ENCODE peak calls at places on chromosomes 13 and 19, in four cellular contexts. One of them, this sample, is unnamed.
A peak's percentile ranks its signal among the peaks of the same experiment; 100 is the strongest.

GRCh38 chr13:107942030-107942617 is 273.2 kb downstream of the LIG4 start:
- DNase-seq in HCT116: no peak
- DNase-seq in GM23248: no peak
- DNase-seq in PC-3: no peak
- DNase-seq in this sample: no peak

GRCh38 chr19:10603084-10603872 is 16.2 kb upstream of the AP1M2 start:
- DNase-seq in GM23248: no peak
- DNase-seq in HCT116: no peak
- DNase-seq in PC-3: no peak
- DNase-seq in this sample: peak; percentile 54

GRCh38 chr13:106349080-106349841 is 186.2 kb downstream of the EFNB2 start:
- DNase-seq in GM23248: no peak
- DNase-seq in HCT116: peak; percentile 94
- DNase-seq in PC-3: peak; percentile 83
- DNase-seq in this sample: peak; percentile 71

GRCh38 chr19:16590876-16591802 is 18.9 kb upstream of the SLC35E1 start:
- DNase-seq in GM23248: no peak
- DNase-seq in HCT116: no peak
- DNase-seq in PC-3: no peak
- DNase-seq in this sample: no peak

GRCh38 chr13:98416408-98416807 is 160.5 kb downstream of the STK24 start:
- DNase-seq in HCT116: no peak
- DNase-seq in GM23248: no peak
- DNase-seq in PC-3: peak; percentile 92
- DNase-seq in this sample: no peak

GRCh38 chr19:48907671-48908070 is 7.6 kb downstream of the NUCB1 start:
- DNase-seq in PC-3: no peak
- DNase-seq in HCT116: no peak
- DNase-seq in GM23248: no peak
- DNase-seq in this sample: no peak

GRCh38 chr19:13396256-13397080 is 109.8 kb downstream of the CACNA1A start:
- DNase-seq in HCT116: peak; percentile 72
- DNase-seq in PC-3: peak; percentile 54
- DNase-seq in GM23248: peak; percentile 82
- DNase-seq in this sample: peak; percentile 83

GRCh38 chr13:112905086-112905485 is 63.9 kb upstream of the MCF2L start:
- DNase-seq in GM23248: no peak
- DNase-seq in PC-3: no peak
- DNase-seq in HCT116: no peak
- DNase-seq in this sample: peak; percentile 77

GRCh38 chr19:47778954-47779351 is 450 bp downstream of the SELENOW start:
- DNase-seq in HCT116: no peak
- DNase-seq in PC-3: no peak
- DNase-seq in GM23248: peak; percentile 58
- DNase-seq in this sample: peak; percentile 33

GRCh38 chr13:93766719-93767118 is 540.1 kb downstream of the GPC6 start:
- DNase-seq in GM23248: no peak
- DNase-seq in PC-3: no peak
- DNase-seq in HCT116: no peak
- DNase-seq in this sample: no peak

GRCh38 chr19:16337809-16338469 is 13.3 kb downstream of the KLF2 start:
- DNase-seq in PC-3: no peak
- DNase-seq in HCT116: no peak
- DNase-seq in GM23248: peak; percentile 33
- DNase-seq in this sample: no peak

GRCh38 chr13:99687728-99688397 is 186.6 kb downstream of the TM9SF2 start:
- DNase-seq in PC-3: no peak
- DNase-seq in HCT116: no peak
- DNase-seq in GM23248: no peak
- DNase-seq in this sample: peak; percentile 65

GRCh38 chr13:106475852-106476251 is 59.6 kb downstream of the EFNB2 start:
- DNase-seq in HCT116: no peak
- DNase-seq in PC-3: peak; percentile 74
- DNase-seq in GM23248: no peak
- DNase-seq in this sample: no peak

GRCh38 chr19:44857837-44858236 is 11.7 kb downstream of the NECTIN2 start:
- DNase-seq in PC-3: no peak
- DNase-seq in HCT116: no peak
- DNase-seq in GM23248: no peak
- DNase-seq in this sample: no peak

GRCh38 chr19:3873151-3873550 is 4.3 kb upstream of the ZFR2 start:
- DNase-seq in GM23248: no peak
- DNase-seq in HCT116: no peak
- DNase-seq in PC-3: no peak
- DNase-seq in this sample: no peak

GRCh38 chr13:43985437-43986051 is 105.8 kb downstream of the LACC1 start:
- DNase-seq in HCT116: no peak
- DNase-seq in PC-3: no peak
- DNase-seq in GM23248: no peak
- DNase-seq in this sample: no peak

GRCh38 chr13:80133631-80134083 is 207.3 kb downstream of the SPRY2 start:
- DNase-seq in GM23248: peak; percentile 14
- DNase-seq in HCT116: no peak
- DNase-seq in PC-3: no peak
- DNase-seq in this sample: no peak

GRCh38 chr19:18710186-18710585 is 26.7 kb downstream of the CRTC1 start:
- DNase-seq in HCT116: no peak
- DNase-seq in GM23248: no peak
- DNase-seq in PC-3: no peak
- DNase-seq in this sample: no peak
- H3K9ac ChIP-seq in HCT116: no peak overlapping the region
- H3K9ac ChIP-seq in GM23248: no peak overlapping the region
- H3K9ac ChIP-seq in PC-3: no peak overlapping the region
- H3K9ac ChIP-seq in this sample: no peak overlapping the region

GRCh38 chr13:71169125-71169524 is 697.9 kb downstream of the DACH1 start:
- DNase-seq in PC-3: no peak
- DNase-seq in HCT116: no peak
- DNase-seq in GM23248: no peak
- DNase-seq in this sample: no peak
- TF ChIP-seq EZH2phosphoT487 in PC-3: no peak
- TF ChIP-seq EZH2phosphoT487 in HCT116: no peak
- TF ChIP-seq EZH2phosphoT487 in GM23248: no peak
- TF ChIP-seq EZH2phosphoT487 in this sample: no peak

GRCh38 chr19:42283248-42284065 is 14.4 kb downstream of the CIC start:
- DNase-seq in PC-3: no peak
- DNase-seq in HCT116: peak; percentile 69
- DNase-seq in GM23248: peak; percentile 98
- DNase-seq in this sample: peak; percentile 98

GRCh38 chr19:42284066-42284501 is 15.0 kb downstream of the CIC start:
- DNase-seq in HCT116: no peak
- DNase-seq in PC-3: no peak
- DNase-seq in GM23248: peak; percentile 90
- DNase-seq in this sample: peak; percentile 88

GRCh38 chr19:42281175-42282035 is 12.4 kb downstream of the CIC start:
- DNase-seq in GM23248: peak; percentile 83
- DNase-seq in HCT116: no peak
- DNase-seq in PC-3: no peak
- DNase-seq in this sample: peak; percentile 58

GRCh38 chr19:42282036-42282762 is 13.1 kb downstream of the CIC start:
- DNase-seq in HCT116: no peak
- DNase-seq in GM23248: peak; percentile 74
- DNase-seq in PC-3: no peak
- DNase-seq in this sample: peak; percentile 52

GRCh38 chr19:42282810-42283247 is 13.8 kb downstream of the CIC start:
- DNase-seq in HCT116: no peak
- DNase-seq in GM23248: no peak
- DNase-seq in PC-3: no peak
- DNase-seq in this sample: no peak
- H3K9ac ChIP-seq in HCT116: peak overlapping the region; percentile 86
- H3K9ac ChIP-seq in GM23248: peak overlapping the region; percentile 80
- H3K9ac ChIP-seq in PC-3: no peak overlapping the region
- H3K9ac ChIP-seq in this sample: no peak overlapping the region

GRCh38 chr19:34230833-34231232 is 23.5 kb upstream of the GARRE1 start:
- DNase-seq in HCT116: no peak
- DNase-seq in GM23248: no peak
- DNase-seq in PC-3: no peak
- DNase-seq in this sample: no peak

GRCh38 chr19:34231439-34231838 is 22.9 kb upstream of the GARRE1 start:
- DNase-seq in GM23248: no peak
- DNase-seq in HCT116: no peak
- DNase-seq in PC-3: no peak
- DNase-seq in this sample: no peak

GRCh38 chr19:34229721-34230120 is 24.6 kb upstream of the GARRE1 start:
- DNase-seq in PC-3: no peak
- DNase-seq in GM23248: no peak
- DNase-seq in HCT116: no peak
- DNase-seq in this sample: no peak

GRCh38 chr19:34235425-34235940 is 18.9 kb upstream of the GARRE1 start:
- DNase-seq in GM23248: no peak
- DNase-seq in PC-3: no peak
- DNase-seq in HCT116: no peak
- DNase-seq in this sample: no peak

DNA sequence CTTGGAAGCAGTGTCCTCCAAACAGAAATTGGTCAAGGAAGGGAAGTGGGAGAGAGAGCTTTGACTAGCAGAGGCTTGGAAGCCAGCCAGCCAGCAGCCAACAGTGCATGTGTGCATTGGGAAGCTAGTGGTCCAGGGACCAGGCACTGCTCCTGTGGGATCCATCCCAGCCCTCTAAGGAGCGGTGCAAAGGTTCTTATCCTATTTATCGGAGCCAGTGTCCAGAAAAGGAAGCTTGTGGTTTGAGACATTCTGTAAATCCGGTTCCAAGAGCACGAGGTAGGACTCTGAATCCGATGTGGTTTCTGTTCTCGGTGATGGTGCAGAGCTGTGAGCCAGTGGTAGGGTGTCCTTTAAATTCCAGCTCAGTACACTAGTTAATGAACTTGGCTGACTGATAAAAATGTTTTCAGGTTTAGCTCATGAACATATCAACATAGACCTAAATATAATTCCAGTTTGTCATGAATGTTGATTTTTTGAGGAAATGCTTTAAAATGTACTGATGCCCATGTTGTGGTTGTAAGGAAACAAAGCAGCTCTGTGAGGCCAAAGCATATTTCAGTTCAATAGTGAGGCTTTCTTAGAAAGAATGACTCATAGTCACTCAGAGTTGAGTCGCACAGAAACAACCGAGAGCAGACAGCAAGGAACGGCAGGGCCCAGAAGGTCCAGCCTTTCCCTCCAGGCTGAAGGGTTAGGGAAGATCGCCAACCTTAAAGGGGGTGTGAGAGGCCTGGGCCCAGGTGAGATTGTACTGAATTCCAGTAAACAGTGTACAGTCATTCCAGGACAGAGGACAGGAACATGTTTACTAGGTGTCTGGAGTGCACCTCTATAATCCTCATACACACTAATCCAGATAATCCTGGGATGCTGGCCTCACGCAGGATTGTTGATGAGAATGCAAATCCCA is 21.5 kb upstream of the GARRE1 start:
- DNase-seq in PC-3: peak; percentile 86
- DNase-seq in HCT116: peak; percentile 57
- DNase-seq in GM23248: peak; percentile 96
- DNase-seq in this sample: no peak
- TF ChIP-seq EZH2phosphoT487 in PC-3: no peak
- TF ChIP-seq EZH2phosphoT487 in HCT116: no peak
- TF ChIP-seq EZH2phosphoT487 in GM23248: peak; percentile 50
- TF ChIP-seq EZH2phosphoT487 in this sample: no peak

DNA sequence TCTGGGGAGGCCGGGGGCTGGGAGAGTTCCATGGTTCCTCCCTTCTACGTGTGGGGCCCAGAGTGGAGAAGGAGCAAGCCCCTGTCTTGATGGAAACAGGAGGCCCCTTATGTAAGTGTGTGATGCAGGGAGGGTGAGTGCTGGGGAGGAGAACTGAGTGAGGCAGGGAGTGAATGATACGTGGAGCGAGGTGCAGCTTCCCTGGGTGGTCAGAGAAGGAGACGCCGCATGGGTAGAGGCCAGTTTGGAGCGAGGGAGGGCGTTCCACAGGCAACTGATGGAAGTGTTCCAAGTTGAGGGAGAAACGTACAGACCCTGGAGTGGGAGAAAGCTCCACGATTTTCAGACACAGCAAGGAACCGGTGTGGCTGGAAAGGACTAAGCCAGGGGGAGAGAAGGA is 16.0 kb downstream of the MAG start:
- DNase-seq in GM23248: no peak
- DNase-seq in PC-3: no peak
- DNase-seq in HCT116: no peak
- DNase-seq in this sample: no peak
- H3K9ac ChIP-seq in GM23248: no peak overlapping the region
- H3K9ac ChIP-seq in PC-3: no peak overlapping the region
- H3K9ac ChIP-seq in HCT116: no peak overlapping the region
- H3K9ac ChIP-seq in this sample: no peak overlapping the region

GRCh38 chr19:40642757-40643325 is 41.7 kb downstream of the LTBP4 start:
- DNase-seq in HCT116: no peak
- DNase-seq in PC-3: no peak
- DNase-seq in GM23248: no peak
- DNase-seq in this sample: no peak
- TF ChIP-seq EZH2phosphoT487 in HCT116: no peak
- TF ChIP-seq EZH2phosphoT487 in PC-3: no peak
- TF ChIP-seq EZH2phosphoT487 in GM23248: no peak
- TF ChIP-seq EZH2phosphoT487 in this sample: no peak

GRCh38 chr19:42110658-42111057 is 21.6 kb downstream of the POU2F2 start:
- DNase-seq in HCT116: no peak
- DNase-seq in PC-3: no peak
- DNase-seq in GM23248: no peak
- DNase-seq in this sample: no peak

GRCh38 chr19:42109896-42110295 is 22.4 kb downstream of the POU2F2 start:
- DNase-seq in PC-3: no peak
- DNase-seq in HCT116: no peak
- DNase-seq in GM23248: no peak
- DNase-seq in this sample: no peak

GRCh38 chr19:42113641-42114348 is 18.5 kb downstream of the POU2F2 start:
- DNase-seq in HCT116: peak; percentile 64
- DNase-seq in GM23248: peak; percentile 98
- DNase-seq in PC-3: peak; percentile 92
- DNase-seq in this sample: no peak

GRCh38 chr19:42111384-42111783 is 20.9 kb downstream of the POU2F2 start:
- DNase-seq in GM23248: peak; percentile 76
- DNase-seq in HCT116: no peak
- DNase-seq in PC-3: no peak
- DNase-seq in this sample: no peak

DNA sequence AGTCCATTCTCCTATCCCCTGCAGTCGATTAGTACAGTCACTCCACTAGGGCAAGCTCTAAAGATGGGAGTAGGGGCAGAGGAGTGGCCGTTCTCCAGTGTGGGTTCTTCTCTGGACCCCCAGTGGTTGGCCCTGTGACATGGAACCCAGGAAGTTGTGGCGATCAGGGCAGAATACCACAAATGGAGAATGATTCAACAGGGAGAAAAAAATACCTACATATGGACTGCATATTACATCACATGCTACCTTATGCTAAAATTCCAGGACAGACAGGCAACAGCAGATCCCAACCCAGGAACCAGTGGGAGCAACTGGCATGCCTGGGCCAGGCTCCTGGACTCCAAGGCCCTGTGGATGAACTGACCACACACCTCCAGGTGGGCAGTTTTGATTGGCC is 20.4 kb downstream of the POU2F2 start:
- DNase-seq in PC-3: no peak
- DNase-seq in HCT116: no peak
- DNase-seq in GM23248: peak; percentile 64
- DNase-seq in this sample: no peak
- H3K9ac ChIP-seq in PC-3: no peak overlapping the region
- H3K9ac ChIP-seq in HCT116: no peak overlapping the region
- H3K9ac ChIP-seq in GM23248: peak overlapping the region; percentile 58
- H3K9ac ChIP-seq in this sample: no peak overlapping the region

GRCh38 chr13:23934481-23934880 is 37.2 kb upstream of the C1QTNF9B start:
- DNase-seq in PC-3: no peak
- DNase-seq in GM23248: no peak
- DNase-seq in HCT116: no peak
- DNase-seq in this sample: no peak
- TF ChIP-seq EZH2phosphoT487 in PC-3: no peak
- TF ChIP-seq EZH2phosphoT487 in GM23248: no peak
- TF ChIP-seq EZH2phosphoT487 in HCT116: no peak
- TF ChIP-seq EZH2phosphoT487 in this sample: no peak